ENCODE peak calls at places on chromosomes 5 and 9, in five cellular contexts. K, A, D, M and T are unnamed samples.
A peak's percentile ranks its signal among the peaks of the same experiment; 100 is the strongest.

GRCh38 chr9:1219284-1219683 is 169.1 kb downstream of the DMRT2 start:
- DNase-seq in D (no peak), K (no peak), A (no peak), M (no peak), T (no peak)

GRCh38 chr9:21607576-21607975 is 125.5 kb upstream of the IFNE start:
- DNase-seq in D (no peak), A (no peak), K (no peak), M (no peak), T (no peak)

GRCh38 chr9:136295537-136296433 is 8.1 kb downstream of the CCDC187 start:
- DNase-seq in K (no peak), A (no peak), M (no peak), D (no peak), T (no peak)

GRCh38 chr9:3732077-3733038 is 206.6 kb upstream of the RFX3 start:
- DNase-seq in K (peak; percentile 1), D (no peak), A (peak; percentile 70), M (peak; percentile 89), T (peak; percentile 56)

GRCh38 chr5:149217096-149217801 is 54.4 kb upstream of the AFAP1L1 start:
- DNase-seq in K (no peak), D (no peak), A (no peak), M (no peak), T (no peak)

GRCh38 chr5:175434800-175435199 is 9.2 kb downstream of the DRD1 start:
- DNase-seq in M (no peak), D (no peak), K (no peak), A (no peak), T (no peak)

GRCh38 chr9:130680836-130681768 is 12.5 kb upstream of the EXOSC2 start:
- DNase-seq in K (peak; percentile 36), D (no peak), A (peak; percentile 83), M (peak; percentile 95), T (peak; percentile 75)

GRCh38 chr5:169195601-169196000 is 105.3 kb downstream of the SLIT3 start:
- DNase-seq in A (no peak), M (no peak), D (no peak), K (no peak), T (no peak)

GRCh38 chr5:72273547-72273946 is 46.5 kb downstream of the MRPS27 start:
- DNase-seq in K (no peak), D (no peak), M (peak; percentile 54), A (no peak), T (no peak)

GRCh38 chr5:39273314-39273954 is 54.1 kb upstream of the FYB1 start:
- DNase-seq in K (no peak), M (no peak), A (no peak), D (no peak), T (no peak)

GRCh38 chr9:22165144-22165543 is 156.0 kb upstream of the CDKN2B start:
- DNase-seq in D (no peak), M (peak; percentile 39), A (no peak), K (no peak), T (no peak)

GRCh38 chr5:52789867-52790266 is 2.2 kb downstream of the ITGA1 start:
- DNase-seq in K (no peak), A (no peak), M (no peak), D (no peak), T (no peak)

GRCh38 chr9:136115641-136116359 is 2.9 kb downstream of the TMEM250 start:
- DNase-seq in D (no peak), A (no peak), M (no peak), K (no peak), T (no peak)

GRCh38 chr5:179328291-179328690 is 17.0 kb downstream of the ADAMTS2 start:
- DNase-seq in M (no peak), K (no peak), D (no peak), A (no peak), T (no peak)

GRCh38 chr5:132046915-132047314 is 13.5 kb upstream of the IL3 start:
- DNase-seq in K (no peak), A (no peak), M (no peak), D (peak; percentile 29), T (no peak)

GRCh38 chr9:84276741-84277140 is 63.8 kb downstream of the SLC28A3 start:
- DNase-seq in A (no peak), K (no peak), D (no peak), M (no peak), T (no peak)

GRCh38 chr9:121173501-121173900 is 28.2 kb downstream of the RAB14 start:
- DNase-seq in A (no peak), D (no peak), M (peak; percentile 24), K (no peak), T (no peak)

GRCh38 chr5:157543825-157544622 is 31.6 kb downstream of the ADAM19 start:
- DNase-seq in K (no peak), M (peak; percentile 72), D (no peak), A (no peak), T (no peak)

GRCh38 chr9:13786131-13786530 is 506.6 kb upstream of the MPDZ start:
- DNase-seq in A (no peak), M (no peak), K (no peak), D (no peak), T (no peak)